ENCODE peak calls at places on chromosomes 16 and 17, in seven cellular contexts. E, S, D, N, V, X and B are unnamed samples.

GRCh38 chr17:81027591-81028505 is 7.1 kb upstream of the BAIAP2 start:
- DNase-seq in E (no peak), S (no peak), D (no peak), N (no peak), V (peak), X (no peak), B (no peak)

GRCh38 chr16:87320510-87321227 is 3.5 kb upstream of the C16orf95 start:
- DNase-seq in E (no peak), S (no peak), D (no peak), N (no peak), V (no peak), X (no peak), B (no peak)

GRCh38 chr17:42775534-42776098 is 2.4 kb downstream of the VPS25 start:
- DNase-seq in E (peak), S (no peak), D (no peak), N (no peak), V (no peak), X (no peak), B (no peak)

GRCh38 chr17:21549107-21549687 is 143.1 kb upstream of the KCNJ18 start:
- DNase-seq in E (no peak), S (peak), D (no peak), N (no peak), V (no peak), X (peak), B (no peak)

GRCh38 chr17:57782642-57783337 is 37.7 kb upstream of the CCDC182 start:
- DNase-seq in E (no peak), S (no peak), D (no peak), N (no peak), V (no peak), X (no peak), B (no peak)

GRCh38 chr16:10600792-10601443 is 20.5 kb upstream of the EMP2 start:
- DNase-seq in E (no peak), S (no peak), D (no peak), N (no peak), V (no peak), X (no peak), B (no peak)

GRCh38 chr17:30975042-30975820 is 4.4 kb downstream of the RNF135 start:
- DNase-seq in E (no peak), S (no peak), D (no peak), N (no peak), V (no peak), X (no peak), B (no peak)

GRCh38 chr17:76912585-76912984 is 44.4 kb downstream of the MGAT5B start:
- DNase-seq in E (no peak), S (no peak), D (no peak), N (no peak), V (no peak), X (no peak), B (no peak)

GRCh38 chr17:37490638-37491614 is 1.2 kb downstream of the DUSP14 start:
- DNase-seq in E (peak), S (no peak), D (peak), N (peak), V (no peak), X (peak), B (peak)

GRCh38 chr17:42472709-42473521 is 14.2 kb downstream of the ATP6V0A1 start:
- DNase-seq in E (no peak), S (peak), D (peak), N (no peak), V (no peak), X (peak), B (no peak)

GRCh38 chr17:77200711-77201110 is 59.9 kb downstream of the SEC14L1 start:
- DNase-seq in E (no peak), S (no peak), D (no peak), N (no peak), V (no peak), X (no peak), B (peak)

GRCh38 chr16:67396159-67396774 is 3.0 kb upstream of the TPPP3 start:
- DNase-seq in E (peak), S (no peak), D (peak), N (peak), V (no peak), X (peak), B (no peak)

GRCh38 chr17:36544049-36544319 is 735 bp upstream of the GGNBP2 start:
- DNase-seq in E (peak), S (no peak), D (peak), N (no peak), V (no peak), X (peak), B (no peak)

GRCh38 chr17:15185625-15185991 is 79.5 kb downstream of the PMP22 start:
- DNase-seq in E (no peak), S (peak), D (no peak), N (no peak), V (no peak), X (peak), B (no peak)

GRCh38 chr16:88475037-88475436 is 22.0 kb downstream of the ZFPM1 start:
- DNase-seq in E (no peak), S (no peak), D (no peak), N (no peak), V (no peak), X (no peak), B (no peak)

GRCh38 chr16:30151091-30151490 is 28.1 kb upstream of the MAPK3 start:
- DNase-seq in E (no peak), S (no peak), D (no peak), N (no peak), V (no peak), X (no peak), B (no peak)

GRCh38 chr17:4796550-4796915 is 569 bp downstream of the PSMB6 start:
- DNase-seq in E (peak), S (no peak), D (peak), N (no peak), V (no peak), X (no peak), B (no peak)

GRCh38 chr16:1430759-1431496 is at the start of gene PERCC1:
- DNase-seq in E (peak), S (no peak), D (no peak), N (no peak), V (no peak), X (no peak), B (no peak)

GRCh38 chr17:50221500-50222480 is 20.4 kb upstream of the COL1A1 start:
- DNase-seq in E (no peak), S (no peak), D (peak), N (peak), V (no peak), X (no peak), B (no peak)

GRCh38 chr17:60628252-60628889 is 28.4 kb downstream of the PPM1D start:
- DNase-seq in E (no peak), S (no peak), D (no peak), N (no peak), V (no peak), X (no peak), B (no peak)

GRCh38 chr17:54172654-54173316 is 350.1 kb downstream of the KIF2B start:
- DNase-seq in E (peak), S (no peak), D (peak), N (no peak), V (no peak), X (no peak), B (no peak)

GRCh38 chr17:44830359-44831269 is 527 bp upstream of the GJC1 start:
- DNase-seq in E (no peak), S (no peak), D (peak), N (no peak), V (peak), X (no peak), B (no peak)

GRCh38 chr16:77211880-77212735 is 12.9 kb downstream of the SYCE1L start:
- DNase-seq in E (no peak), S (no peak), D (peak), N (peak), V (peak), X (no peak), B (no peak)